ENCODE peak calls at places on chromosomes 5 and 9, in five cellular contexts. One of them, this sample, is unnamed.

GRCh38 chr9:135817951-135818717 is 89.2 kb downstream of the CAMSAP1 start:
- DNase-seq in Daoy: no peak
- DNase-seq in stimulated activated CD4-positive, alpha-beta T cell treated with anti-CD3 and anti-CD28 coated beads, Interleukin-15, amount 100 ng/mL, for 24 hours: no peak
- DNase-seq in activated gamma-delta T cell treated with Interleukin-2 at 50 U/mL for 16 hours: no peak
- DNase-seq in amniotic stem cell: no peak
- DNase-seq in this sample: no peak

GRCh38 chr5:149229298-149229937 is 42.2 kb upstream of the AFAP1L1 start:
- DNase-seq in Daoy: no peak
- DNase-seq in stimulated activated CD4-positive, alpha-beta T cell treated with anti-CD3 and anti-CD28 coated beads, Interleukin-15, amount 100 ng/mL, for 24 hours: no peak
- DNase-seq in activated gamma-delta T cell treated with Interleukin-2 at 50 U/mL for 16 hours: no peak
- DNase-seq in amniotic stem cell: no peak
- DNase-seq in this sample: no peak

GRCh38 chr5:22889714-22890113 is 36.6 kb upstream of the CDH12 start:
- DNase-seq in Daoy: no peak
- DNase-seq in stimulated activated CD4-positive, alpha-beta T cell treated with anti-CD3 and anti-CD28 coated beads, Interleukin-15, amount 100 ng/mL, for 24 hours: no peak
- DNase-seq in activated gamma-delta T cell treated with Interleukin-2 at 50 U/mL for 16 hours: no peak
- DNase-seq in amniotic stem cell: no peak
- DNase-seq in this sample: peak

GRCh38 chr5:151139015-151139414 is 18.6 kb downstream of the ANXA6 start:
- DNase-seq in Daoy: no peak
- DNase-seq in stimulated activated CD4-positive, alpha-beta T cell treated with anti-CD3 and anti-CD28 coated beads, Interleukin-15, amount 100 ng/mL, for 24 hours: no peak
- DNase-seq in activated gamma-delta T cell treated with Interleukin-2 at 50 U/mL for 16 hours: peak
- DNase-seq in amniotic stem cell: no peak
- DNase-seq in this sample: no peak

GRCh38 chr9:124351672-124352468 is 63.4 kb downstream of the PSMB7 start:
- DNase-seq in Daoy: no peak
- DNase-seq in stimulated activated CD4-positive, alpha-beta T cell treated with anti-CD3 and anti-CD28 coated beads, Interleukin-15, amount 100 ng/mL, for 24 hours: no peak
- DNase-seq in activated gamma-delta T cell treated with Interleukin-2 at 50 U/mL for 16 hours: no peak
- DNase-seq in amniotic stem cell: no peak
- DNase-seq in this sample: no peak

GRCh38 chr9:88056876-88057275 is 81.4 kb downstream of the SPATA31C2 start:
- DNase-seq in Daoy: peak
- DNase-seq in stimulated activated CD4-positive, alpha-beta T cell treated with anti-CD3 and anti-CD28 coated beads, Interleukin-15, amount 100 ng/mL, for 24 hours: no peak
- DNase-seq in activated gamma-delta T cell treated with Interleukin-2 at 50 U/mL for 16 hours: no peak
- DNase-seq in amniotic stem cell: no peak
- DNase-seq in this sample: no peak

GRCh38 chr5:93886098-93886806 is 144.9 kb upstream of the POU5F2 start:
- DNase-seq in Daoy: no peak
- DNase-seq in stimulated activated CD4-positive, alpha-beta T cell treated with anti-CD3 and anti-CD28 coated beads, Interleukin-15, amount 100 ng/mL, for 24 hours: no peak
- DNase-seq in activated gamma-delta T cell treated with Interleukin-2 at 50 U/mL for 16 hours: no peak
- DNase-seq in amniotic stem cell: no peak
- DNase-seq in this sample: no peak

GRCh38 chr5:27020965-27021364 is 17.4 kb downstream of the CDH9 start:
- DNase-seq in Daoy: no peak
- DNase-seq in stimulated activated CD4-positive, alpha-beta T cell treated with anti-CD3 and anti-CD28 coated beads, Interleukin-15, amount 100 ng/mL, for 24 hours: no peak
- DNase-seq in activated gamma-delta T cell treated with Interleukin-2 at 50 U/mL for 16 hours: no peak
- DNase-seq in amniotic stem cell: no peak
- DNase-seq in this sample: peak

GRCh38 chr5:41681820-41682219 is 171.4 kb upstream of the PLCXD3 start:
- DNase-seq in Daoy: no peak
- DNase-seq in stimulated activated CD4-positive, alpha-beta T cell treated with anti-CD3 and anti-CD28 coated beads, Interleukin-15, amount 100 ng/mL, for 24 hours: no peak
- DNase-seq in activated gamma-delta T cell treated with Interleukin-2 at 50 U/mL for 16 hours: no peak
- DNase-seq in amniotic stem cell: no peak
- DNase-seq in this sample: no peak

GRCh38 chr5:89034588-89034987 is 151.6 kb upstream of the MEF2C start:
- DNase-seq in Daoy: peak
- DNase-seq in stimulated activated CD4-positive, alpha-beta T cell treated with anti-CD3 and anti-CD28 coated beads, Interleukin-15, amount 100 ng/mL, for 24 hours: no peak
- DNase-seq in activated gamma-delta T cell treated with Interleukin-2 at 50 U/mL for 16 hours: no peak
- DNase-seq in amniotic stem cell: peak
- DNase-seq in this sample: no peak

GRCh38 chr5:133341296-133341695 is 271.0 kb downstream of the FSTL4 start:
- DNase-seq in Daoy: no peak
- DNase-seq in stimulated activated CD4-positive, alpha-beta T cell treated with anti-CD3 and anti-CD28 coated beads, Interleukin-15, amount 100 ng/mL, for 24 hours: no peak
- DNase-seq in activated gamma-delta T cell treated with Interleukin-2 at 50 U/mL for 16 hours: no peak
- DNase-seq in amniotic stem cell: no peak
- DNase-seq in this sample: no peak

GRCh38 chr9:114776683-114777399 is 29.0 kb downstream of the TNFSF15 start:
- DNase-seq in Daoy: no peak
- DNase-seq in stimulated activated CD4-positive, alpha-beta T cell treated with anti-CD3 and anti-CD28 coated beads, Interleukin-15, amount 100 ng/mL, for 24 hours: no peak
- DNase-seq in activated gamma-delta T cell treated with Interleukin-2 at 50 U/mL for 16 hours: no peak
- DNase-seq in amniotic stem cell: no peak
- DNase-seq in this sample: no peak

GRCh38 chr5:82639393-82640144 is 361.4 kb upstream of the RPS23 start:
- DNase-seq in Daoy: no peak
- DNase-seq in stimulated activated CD4-positive, alpha-beta T cell treated with anti-CD3 and anti-CD28 coated beads, Interleukin-15, amount 100 ng/mL, for 24 hours: no peak
- DNase-seq in activated gamma-delta T cell treated with Interleukin-2 at 50 U/mL for 16 hours: no peak
- DNase-seq in amniotic stem cell: no peak
- DNase-seq in this sample: peak

GRCh38 chr9:36049408-36049807 is 12.7 kb downstream of the RECK start:
- DNase-seq in Daoy: no peak
- DNase-seq in stimulated activated CD4-positive, alpha-beta T cell treated with anti-CD3 and anti-CD28 coated beads, Interleukin-15, amount 100 ng/mL, for 24 hours: no peak
- DNase-seq in activated gamma-delta T cell treated with Interleukin-2 at 50 U/mL for 16 hours: no peak
- DNase-seq in amniotic stem cell: no peak
- DNase-seq in this sample: no peak

GRCh38 chr5:116044073-116044472 is 11.8 kb downstream of the ARL14EPL start:
- DNase-seq in Daoy: no peak
- DNase-seq in stimulated activated CD4-positive, alpha-beta T cell treated with anti-CD3 and anti-CD28 coated beads, Interleukin-15, amount 100 ng/mL, for 24 hours: no peak
- DNase-seq in activated gamma-delta T cell treated with Interleukin-2 at 50 U/mL for 16 hours: no peak
- DNase-seq in amniotic stem cell: no peak
- DNase-seq in this sample: no peak

GRCh38 chr5:9928266-9928750 is 298.2 kb upstream of the TAS2R1 start:
- DNase-seq in Daoy: no peak
- DNase-seq in stimulated activated CD4-positive, alpha-beta T cell treated with anti-CD3 and anti-CD28 coated beads, Interleukin-15, amount 100 ng/mL, for 24 hours: no peak
- DNase-seq in activated gamma-delta T cell treated with Interleukin-2 at 50 U/mL for 16 hours: no peak
- DNase-seq in amniotic stem cell: no peak
- DNase-seq in this sample: no peak

GRCh38 chr5:172453206-172453985 is 929 bp downstream of the SH3PXD2B start:
- DNase-seq in Daoy: peak
- DNase-seq in stimulated activated CD4-positive, alpha-beta T cell treated with anti-CD3 and anti-CD28 coated beads, Interleukin-15, amount 100 ng/mL, for 24 hours: no peak
- DNase-seq in activated gamma-delta T cell treated with Interleukin-2 at 50 U/mL for 16 hours: no peak
- DNase-seq in amniotic stem cell: no peak
- DNase-seq in this sample: peak

GRCh38 chr5:153960269-153961215 is 78.2 kb downstream of the FAM114A2 start:
- DNase-seq in Daoy: no peak
- DNase-seq in stimulated activated CD4-positive, alpha-beta T cell treated with anti-CD3 and anti-CD28 coated beads, Interleukin-15, amount 100 ng/mL, for 24 hours: peak
- DNase-seq in activated gamma-delta T cell treated with Interleukin-2 at 50 U/mL for 16 hours: peak
- DNase-seq in amniotic stem cell: no peak
- DNase-seq in this sample: peak

GRCh38 chr5:83306572-83307241 is 164.8 kb upstream of the VCAN start:
- DNase-seq in Daoy: peak
- DNase-seq in stimulated activated CD4-positive, alpha-beta T cell treated with anti-CD3 and anti-CD28 coated beads, Interleukin-15, amount 100 ng/mL, for 24 hours: peak
- DNase-seq in activated gamma-delta T cell treated with Interleukin-2 at 50 U/mL for 16 hours: no peak
- DNase-seq in amniotic stem cell: peak
- DNase-seq in this sample: no peak

GRCh38 chr9:133463864-133464615 is 4.3 kb downstream of the CACFD1 start:
- DNase-seq in Daoy: no peak
- DNase-seq in stimulated activated CD4-positive, alpha-beta T cell treated with anti-CD3 and anti-CD28 coated beads, Interleukin-15, amount 100 ng/mL, for 24 hours: no peak
- DNase-seq in activated gamma-delta T cell treated with Interleukin-2 at 50 U/mL for 16 hours: no peak
- DNase-seq in amniotic stem cell: no peak
- DNase-seq in this sample: no peak

GRCh38 chr9:126301985-126302603 is 24.5 kb upstream of the MVB12B start:
- DNase-seq in Daoy: peak
- DNase-seq in stimulated activated CD4-positive, alpha-beta T cell treated with anti-CD3 and anti-CD28 coated beads, Interleukin-15, amount 100 ng/mL, for 24 hours: peak
- DNase-seq in activated gamma-delta T cell treated with Interleukin-2 at 50 U/mL for 16 hours: peak
- DNase-seq in amniotic stem cell: no peak
- DNase-seq in this sample: peak

GRCh38 chr5:116451905-116452450 is 122.6 kb downstream of the SEMA6A start:
- DNase-seq in Daoy: peak
- DNase-seq in stimulated activated CD4-positive, alpha-beta T cell treated with anti-CD3 and anti-CD28 coated beads, Interleukin-15, amount 100 ng/mL, for 24 hours: no peak
- DNase-seq in activated gamma-delta T cell treated with Interleukin-2 at 50 U/mL for 16 hours: no peak
- DNase-seq in amniotic stem cell: no peak
- DNase-seq in this sample: no peak

GRCh38 chr5:6279607-6280006 is 98.7 kb downstream of the MED10 start:
- DNase-seq in Daoy: no peak
- DNase-seq in stimulated activated CD4-positive, alpha-beta T cell treated with anti-CD3 and anti-CD28 coated beads, Interleukin-15, amount 100 ng/mL, for 24 hours: no peak
- DNase-seq in activated gamma-delta T cell treated with Interleukin-2 at 50 U/mL for 16 hours: no peak
- DNase-seq in amniotic stem cell: no peak
- DNase-seq in this sample: no peak

GRCh38 chr5:82045526-82046267 is 73.9 kb downstream of the ATG10 start:
- DNase-seq in Daoy: peak
- DNase-seq in stimulated activated CD4-positive, alpha-beta T cell treated with anti-CD3 and anti-CD28 coated beads, Interleukin-15, amount 100 ng/mL, for 24 hours: no peak
- DNase-seq in activated gamma-delta T cell treated with Interleukin-2 at 50 U/mL for 16 hours: no peak
- DNase-seq in amniotic stem cell: peak
- DNase-seq in this sample: no peak

GRCh38 chr9:107698779-107699564 is 209.4 kb upstream of the KLF4 start:
- DNase-seq in Daoy: no peak
- DNase-seq in stimulated activated CD4-positive, alpha-beta T cell treated with anti-CD3 and anti-CD28 coated beads, Interleukin-15, amount 100 ng/mL, for 24 hours: no peak
- DNase-seq in activated gamma-delta T cell treated with Interleukin-2 at 50 U/mL for 16 hours: no peak
- DNase-seq in amniotic stem cell: no peak
- DNase-seq in this sample: no peak

GRCh38 chr9:137407590-137408300 is 15.2 kb downstream of the EXD3 start:
- DNase-seq in Daoy: no peak
- DNase-seq in stimulated activated CD4-positive, alpha-beta T cell treated with anti-CD3 and anti-CD28 coated beads, Interleukin-15, amount 100 ng/mL, for 24 hours: no peak
- DNase-seq in activated gamma-delta T cell treated with Interleukin-2 at 50 U/mL for 16 hours: no peak
- DNase-seq in amniotic stem cell: no peak
- DNase-seq in this sample: peak

GRCh38 chr9:77820293-77820954 is 172.3 kb upstream of the GNA14 start:
- DNase-seq in Daoy: peak
- DNase-seq in stimulated activated CD4-positive, alpha-beta T cell treated with anti-CD3 and anti-CD28 coated beads, Interleukin-15, amount 100 ng/mL, for 24 hours: no peak
- DNase-seq in activated gamma-delta T cell treated with Interleukin-2 at 50 U/mL for 16 hours: no peak
- DNase-seq in amniotic stem cell: no peak
- DNase-seq in this sample: peak

GRCh38 chr5:119355636-119356383 is at the start of gene TNFAIP8:
- DNase-seq in Daoy: peak
- DNase-seq in stimulated activated CD4-positive, alpha-beta T cell treated with anti-CD3 and anti-CD28 coated beads, Interleukin-15, amount 100 ng/mL, for 24 hours: peak
- DNase-seq in activated gamma-delta T cell treated with Interleukin-2 at 50 U/mL for 16 hours: peak
- DNase-seq in amniotic stem cell: peak
- DNase-seq in this sample: peak

GRCh38 chr5:136079195-136079985 is 50.6 kb downstream of the TGFBI start:
- DNase-seq in Daoy: peak
- DNase-seq in stimulated activated CD4-positive, alpha-beta T cell treated with anti-CD3 and anti-CD28 coated beads, Interleukin-15, amount 100 ng/mL, for 24 hours: no peak
- DNase-seq in activated gamma-delta T cell treated with Interleukin-2 at 50 U/mL for 16 hours: no peak
- DNase-seq in amniotic stem cell: no peak
- DNase-seq in this sample: no peak

GRCh38 chr9:130927995-130928900 is 10.8 kb downstream of the FIBCD1 start:
- DNase-seq in Daoy: peak
- DNase-seq in stimulated activated CD4-positive, alpha-beta T cell treated with anti-CD3 and anti-CD28 coated beads, Interleukin-15, amount 100 ng/mL, for 24 hours: no peak
- DNase-seq in activated gamma-delta T cell treated with Interleukin-2 at 50 U/mL for 16 hours: no peak
- DNase-seq in amniotic stem cell: no peak
- DNase-seq in this sample: no peak

GRCh38 chr9:14608521-14608920 is 84.7 kb downstream of the ZDHHC21 start:
- DNase-seq in Daoy: no peak
- DNase-seq in stimulated activated CD4-positive, alpha-beta T cell treated with anti-CD3 and anti-CD28 coated beads, Interleukin-15, amount 100 ng/mL, for 24 hours: no peak
- DNase-seq in activated gamma-delta T cell treated with Interleukin-2 at 50 U/mL for 16 hours: no peak
- DNase-seq in amniotic stem cell: no peak
- DNase-seq in this sample: no peak

GRCh38 chr9:120845255-120845654 is 2.5 kb upstream of the PSMD5 start:
- DNase-seq in Daoy: no peak
- DNase-seq in stimulated activated CD4-positive, alpha-beta T cell treated with anti-CD3 and anti-CD28 coated beads, Interleukin-15, amount 100 ng/mL, for 24 hours: peak
- DNase-seq in activated gamma-delta T cell treated with Interleukin-2 at 50 U/mL for 16 hours: no peak
- DNase-seq in amniotic stem cell: no peak
- DNase-seq in this sample: no peak

GRCh38 chr9:123336455-123336854 is 19.5 kb upstream of the CRB2 start:
- DNase-seq in Daoy: no peak
- DNase-seq in stimulated activated CD4-positive, alpha-beta T cell treated with anti-CD3 and anti-CD28 coated beads, Interleukin-15, amount 100 ng/mL, for 24 hours: no peak
- DNase-seq in activated gamma-delta T cell treated with Interleukin-2 at 50 U/mL for 16 hours: no peak
- DNase-seq in amniotic stem cell: no peak
- DNase-seq in this sample: no peak

GRCh38 chr5:54634089-54634488 is 116.5 kb downstream of the SNX18 start:
- DNase-seq in Daoy: no peak
- DNase-seq in stimulated activated CD4-positive, alpha-beta T cell treated with anti-CD3 and anti-CD28 coated beads, Interleukin-15, amount 100 ng/mL, for 24 hours: no peak
- DNase-seq in activated gamma-delta T cell treated with Interleukin-2 at 50 U/mL for 16 hours: no peak
- DNase-seq in amniotic stem cell: no peak
- DNase-seq in this sample: no peak

GRCh38 chr5:112024769-112025168 is 267.8 kb upstream of the NREP start:
- DNase-seq in Daoy: no peak
- DNase-seq in stimulated activated CD4-positive, alpha-beta T cell treated with anti-CD3 and anti-CD28 coated beads, Interleukin-15, amount 100 ng/mL, for 24 hours: no peak
- DNase-seq in activated gamma-delta T cell treated with Interleukin-2 at 50 U/mL for 16 hours: no peak
- DNase-seq in amniotic stem cell: no peak
- DNase-seq in this sample: no peak

GRCh38 chr9:135219676-135220600 is 132.5 kb downstream of the OLFM1 start:
- DNase-seq in Daoy: no peak
- DNase-seq in stimulated activated CD4-positive, alpha-beta T cell treated with anti-CD3 and anti-CD28 coated beads, Interleukin-15, amount 100 ng/mL, for 24 hours: no peak
- DNase-seq in activated gamma-delta T cell treated with Interleukin-2 at 50 U/mL for 16 hours: no peak
- DNase-seq in amniotic stem cell: no peak
- DNase-seq in this sample: no peak

GRCh38 chr5:146520731-146521130 is 4.7 kb upstream of the GPR151 start:
- DNase-seq in Daoy: peak
- DNase-seq in stimulated activated CD4-positive, alpha-beta T cell treated with anti-CD3 and anti-CD28 coated beads, Interleukin-15, amount 100 ng/mL, for 24 hours: no peak
- DNase-seq in activated gamma-delta T cell treated with Interleukin-2 at 50 U/mL for 16 hours: no peak
- DNase-seq in amniotic stem cell: no peak
- DNase-seq in this sample: no peak

GRCh38 chr5:11878846-11879245 is 25.4 kb downstream of the CTNND2 start:
- DNase-seq in Daoy: peak
- DNase-seq in stimulated activated CD4-positive, alpha-beta T cell treated with anti-CD3 and anti-CD28 coated beads, Interleukin-15, amount 100 ng/mL, for 24 hours: no peak
- DNase-seq in activated gamma-delta T cell treated with Interleukin-2 at 50 U/mL for 16 hours: no peak
- DNase-seq in amniotic stem cell: no peak
- DNase-seq in this sample: no peak